ENCODE peak calls at places on chromosomes 13 and 19, in six cellular contexts. One of them, this sample, is unnamed. For H3K4me1, the result is how much of the 10 kb centered on the place peaks cover.

GRCh38 chr19:40604647-40605200 is 3.6 kb downstream of the LTBP4 start:
- DNase-seq in endodermal cell: peak
- DNase-seq in left ventricle myocardium inferior: no peak
- DNase-seq in IMR-90: no peak
- DNase-seq in cardiac muscle cell: no peak
- DNase-seq in psoas muscle: no peak
- DNase-seq in this sample: no peak

GRCh38 chr13:42218576-42218975 is 53.4 kb upstream of the AKAP11 start:
- DNase-seq in endodermal cell: no peak
- DNase-seq in cardiac muscle cell: no peak
- DNase-seq in psoas muscle: no peak
- DNase-seq in IMR-90: no peak
- DNase-seq in left ventricle myocardium inferior: no peak
- DNase-seq in this sample: no peak

GRCh38 chr13:74132152-74132767 is 1.9 kb downstream of the KLF12 start:
- DNase-seq in left ventricle myocardium inferior: no peak
- DNase-seq in cardiac muscle cell: peak
- DNase-seq in psoas muscle: no peak
- DNase-seq in endodermal cell: no peak
- DNase-seq in IMR-90: peak
- DNase-seq in this sample: no peak

GRCh38 chr19:6214881-6215541 is 64.8 kb downstream of the MLLT1 start:
- DNase-seq in psoas muscle: peak
- DNase-seq in cardiac muscle cell: no peak
- DNase-seq in endodermal cell: no peak
- DNase-seq in IMR-90: no peak
- DNase-seq in left ventricle myocardium inferior: no peak
- DNase-seq in this sample: peak

GRCh38 chr19:49704888-49705642 is 14.1 kb downstream of the CPT1C start:
- DNase-seq in IMR-90: no peak
- DNase-seq in cardiac muscle cell: no peak
- DNase-seq in left ventricle myocardium inferior: no peak
- DNase-seq in endodermal cell: no peak
- DNase-seq in psoas muscle: no peak
- DNase-seq in this sample: no peak

GRCh38 chr19:33171916-33172359 is 22.2 kb upstream of the LRP3 start:
- DNase-seq in left ventricle myocardium inferior: no peak
- DNase-seq in IMR-90: peak
- DNase-seq in psoas muscle: no peak
- DNase-seq in cardiac muscle cell: no peak
- DNase-seq in endodermal cell: peak
- DNase-seq in this sample: no peak

GRCh38 chr19:19652482-19653295 is 9.2 kb upstream of the GMIP start:
- DNase-seq in left ventricle myocardium inferior: no peak
- DNase-seq in cardiac muscle cell: peak
- DNase-seq in IMR-90: peak
- DNase-seq in psoas muscle: no peak
- DNase-seq in endodermal cell: no peak
- DNase-seq in this sample: peak

GRCh38 chr13:92463134-92463533 is 763.5 kb upstream of the GPC6 start:
- DNase-seq in left ventricle myocardium inferior: no peak
- DNase-seq in endodermal cell: no peak
- DNase-seq in IMR-90: no peak
- DNase-seq in cardiac muscle cell: no peak
- DNase-seq in psoas muscle: no peak
- DNase-seq in this sample: no peak

GRCh38 chr19:42461700-42462324 is 19.1 kb upstream of the CXCL17 start:
- DNase-seq in cardiac muscle cell: no peak
- DNase-seq in IMR-90: no peak
- DNase-seq in left ventricle myocardium inferior: no peak
- DNase-seq in psoas muscle: no peak
- DNase-seq in endodermal cell: no peak
- DNase-seq in this sample: no peak

GRCh38 chr13:114124921-114125320 is 7.5 kb downstream of the RASA3 start:
- DNase-seq in endodermal cell: no peak
- DNase-seq in psoas muscle: peak
- DNase-seq in cardiac muscle cell: peak
- DNase-seq in IMR-90: peak
- DNase-seq in left ventricle myocardium inferior: no peak
- DNase-seq in this sample: no peak
- H3K4me1 ChIP-seq in endodermal cell: under half
- H3K4me1 ChIP-seq in psoas muscle: half or more
- H3K4me1 ChIP-seq in cardiac muscle cell: under half
- H3K4me1 ChIP-seq in IMR-90: under half
- H3K4me1 ChIP-seq in left ventricle myocardium inferior: half or more
- H3K4me1 ChIP-seq in this sample: under half

DNA sequence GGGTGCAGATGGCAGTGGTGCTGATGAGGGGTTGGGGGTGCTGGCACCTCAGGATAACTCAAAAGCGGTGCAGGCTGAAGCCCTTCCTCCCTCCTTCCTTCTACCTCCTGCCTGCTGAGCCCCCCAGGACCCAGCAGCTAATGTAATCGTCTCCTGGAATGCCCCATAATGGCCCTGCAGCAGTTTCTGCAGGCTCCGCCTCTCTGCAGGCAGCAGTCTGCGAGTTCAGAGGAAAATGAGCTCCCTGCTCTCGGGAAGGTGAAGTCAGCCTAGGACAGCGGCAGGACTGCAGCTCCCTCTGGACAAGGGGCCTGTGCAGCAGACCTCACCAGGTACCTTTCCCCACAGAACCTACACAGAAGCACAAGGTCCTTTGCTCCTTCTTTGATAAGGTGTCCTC is 130.9 kb downstream of the ZDHHC20 start:
- DNase-seq in left ventricle myocardium inferior: no peak
- DNase-seq in endodermal cell: peak
- DNase-seq in IMR-90: no peak
- DNase-seq in cardiac muscle cell: no peak
- DNase-seq in psoas muscle: no peak
- DNase-seq in this sample: no peak
- H3K4me3 ChIP-seq in left ventricle myocardium inferior: no peak
- H3K4me3 ChIP-seq in endodermal cell: no peak
- H3K4me3 ChIP-seq in IMR-90: no peak
- H3K4me3 ChIP-seq in cardiac muscle cell: no peak
- H3K4me3 ChIP-seq in psoas muscle: no peak
- H3K4me3 ChIP-seq in this sample: no peak

GRCh38 chr19:1700733-1701663 is 48.6 kb upstream of the TCF3 start:
- DNase-seq in IMR-90: no peak
- DNase-seq in endodermal cell: no peak
- DNase-seq in left ventricle myocardium inferior: no peak
- DNase-seq in cardiac muscle cell: no peak
- DNase-seq in psoas muscle: no peak
- DNase-seq in this sample: no peak
- TF ChIP-seq CTCF in IMR-90: no peak
- TF ChIP-seq CTCF in endodermal cell: no peak
- TF ChIP-seq CTCF in left ventricle myocardium inferior: no peak
- TF ChIP-seq CTCF in cardiac muscle cell: no peak
- TF ChIP-seq CTCF in psoas muscle: no peak
- TF ChIP-seq CTCF in this sample: no peak

GRCh38 chr19:48629599-48630288 is 7.4 kb downstream of the DBP start:
- DNase-seq in cardiac muscle cell: peak
- DNase-seq in endodermal cell: peak
- DNase-seq in IMR-90: no peak
- DNase-seq in psoas muscle: peak
- DNase-seq in left ventricle myocardium inferior: peak
- DNase-seq in this sample: no peak
- H3K4me1 ChIP-seq in cardiac muscle cell: under half
- H3K4me1 ChIP-seq in endodermal cell: under half
- H3K4me1 ChIP-seq in IMR-90: under half
- H3K4me1 ChIP-seq in psoas muscle: under half
- H3K4me1 ChIP-seq in left ventricle myocardium inferior: half or more
- H3K4me1 ChIP-seq in this sample: under half

DNA sequence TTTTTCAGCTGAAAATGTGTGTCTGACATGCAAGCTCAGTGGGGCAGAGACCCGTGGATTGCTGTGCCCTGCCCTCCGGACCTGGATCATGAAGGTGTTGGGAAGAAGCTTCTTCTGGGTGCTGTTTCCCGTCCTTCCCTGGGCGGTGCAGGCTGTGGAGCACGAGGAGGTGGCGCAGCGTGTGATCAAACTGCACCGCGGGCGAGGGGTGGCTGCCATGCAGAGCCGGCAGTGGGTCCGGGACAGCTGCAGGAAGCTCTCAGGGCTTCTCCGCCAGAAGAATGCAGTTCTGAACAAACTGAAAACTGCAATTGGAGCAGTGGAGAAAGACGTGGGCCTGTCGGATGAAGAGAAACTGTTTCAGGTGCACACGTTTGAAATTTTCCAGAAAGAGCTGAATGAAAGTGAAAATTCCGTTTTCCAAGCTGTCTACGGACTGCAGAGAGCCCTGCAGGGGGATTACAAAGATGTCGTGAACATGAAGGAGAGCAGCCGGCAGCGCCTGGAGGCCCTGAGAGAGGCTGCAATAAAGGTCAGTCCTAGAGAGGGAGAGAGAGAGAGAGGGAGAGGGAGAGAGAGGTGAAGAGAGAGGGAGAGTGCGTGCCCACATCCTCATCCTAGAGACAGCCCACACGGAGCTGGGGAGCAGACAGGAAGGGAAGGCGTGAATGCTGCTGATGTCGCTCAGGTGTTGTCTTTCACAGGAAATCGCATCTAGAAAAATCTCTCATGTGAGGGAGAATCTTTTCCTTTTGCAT is 5.2 kb upstream of the DCUN1D2 start:
- DNase-seq in psoas muscle: no peak
- DNase-seq in left ventricle myocardium inferior: no peak
- DNase-seq in IMR-90: peak
- DNase-seq in cardiac muscle cell: peak
- DNase-seq in endodermal cell: peak
- DNase-seq in this sample: no peak
- H3K4me3 ChIP-seq in psoas muscle: peak
- H3K4me3 ChIP-seq in left ventricle myocardium inferior: peak
- H3K4me3 ChIP-seq in IMR-90: no peak
- H3K4me3 ChIP-seq in cardiac muscle cell: no peak
- H3K4me3 ChIP-seq in endodermal cell: peak
- H3K4me3 ChIP-seq in this sample: no peak

DNA sequence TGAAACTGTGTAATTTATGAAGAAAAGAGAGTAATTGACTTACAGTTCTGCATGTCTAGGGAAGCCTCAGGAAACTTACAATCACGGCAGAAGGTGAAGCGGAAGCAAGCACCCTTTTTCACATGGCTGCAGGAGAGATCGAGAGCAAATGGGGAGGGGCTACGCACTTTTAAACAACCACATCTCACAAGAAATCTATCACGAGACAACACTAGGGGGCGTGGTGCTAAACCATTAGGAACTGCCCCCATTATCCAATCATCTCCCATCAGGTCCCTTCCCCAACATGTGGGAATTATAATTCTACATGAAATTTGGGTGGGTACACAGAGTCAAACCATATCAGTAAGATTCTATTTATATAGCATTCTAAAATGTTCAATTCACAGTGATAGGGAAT is 114.8 kb upstream of the TRPC4 start:
- DNase-seq in endodermal cell: peak
- DNase-seq in left ventricle myocardium inferior: no peak
- DNase-seq in IMR-90: no peak
- DNase-seq in cardiac muscle cell: no peak
- DNase-seq in psoas muscle: no peak
- DNase-seq in this sample: no peak
- TF ChIP-seq CTCF in endodermal cell: peak
- TF ChIP-seq CTCF in left ventricle myocardium inferior: no peak
- TF ChIP-seq CTCF in IMR-90: no peak
- TF ChIP-seq CTCF in cardiac muscle cell: no peak
- TF ChIP-seq CTCF in psoas muscle: no peak
- TF ChIP-seq CTCF in this sample: no peak

DNA sequence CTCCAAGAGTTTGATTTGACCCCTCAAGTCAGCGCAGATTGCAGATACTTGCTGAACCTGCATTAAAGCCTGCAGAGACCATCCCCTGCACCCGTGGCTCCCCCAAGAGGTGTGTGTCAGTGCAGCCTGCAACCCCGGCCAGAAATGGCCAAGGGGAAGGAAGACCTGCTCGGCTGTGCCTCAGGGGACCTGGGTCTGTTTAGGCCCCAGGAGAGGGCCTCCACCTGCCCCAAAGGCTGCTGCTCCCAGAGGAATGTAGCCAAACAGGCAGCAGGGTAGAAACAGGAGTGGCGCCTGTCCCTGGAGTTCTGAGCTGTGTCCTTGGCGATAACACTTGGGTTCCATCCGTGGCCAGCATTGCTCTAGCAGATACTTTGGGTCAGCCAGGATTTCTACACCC is 8.0 kb downstream of the POP4 start:
- DNase-seq in psoas muscle: no peak
- DNase-seq in endodermal cell: no peak
- DNase-seq in IMR-90: no peak
- DNase-seq in cardiac muscle cell: no peak
- DNase-seq in left ventricle myocardium inferior: no peak
- DNase-seq in this sample: no peak
- H3K4me1 ChIP-seq in psoas muscle: under half
- H3K4me1 ChIP-seq in endodermal cell: under half
- H3K4me1 ChIP-seq in IMR-90: under half
- H3K4me1 ChIP-seq in cardiac muscle cell: under half
- H3K4me1 ChIP-seq in left ventricle myocardium inferior: under half
- H3K4me1 ChIP-seq in this sample: under half

GRCh38 chr19:47729799-47730520 is 15.4 kb upstream of the NOP53 start:
- DNase-seq in endodermal cell: peak
- DNase-seq in psoas muscle: peak
- DNase-seq in cardiac muscle cell: peak
- DNase-seq in left ventricle myocardium inferior: peak
- DNase-seq in IMR-90: no peak
- DNase-seq in this sample: peak

GRCh38 chr19:47730910-47731309 is 14.4 kb upstream of the NOP53 start:
- DNase-seq in IMR-90: no peak
- DNase-seq in left ventricle myocardium inferior: no peak
- DNase-seq in psoas muscle: no peak
- DNase-seq in cardiac muscle cell: no peak
- DNase-seq in endodermal cell: no peak
- DNase-seq in this sample: no peak

GRCh38 chr19:47730521-47730889 is 14.8 kb upstream of the NOP53 start:
- DNase-seq in cardiac muscle cell: no peak
- DNase-seq in psoas muscle: no peak
- DNase-seq in left ventricle myocardium inferior: no peak
- DNase-seq in endodermal cell: no peak
- DNase-seq in IMR-90: no peak
- DNase-seq in this sample: no peak

GRCh38 chr19:47726467-47726866 is 13.2 kb downstream of the EHD2 start:
- DNase-seq in IMR-90: peak
- DNase-seq in psoas muscle: no peak
- DNase-seq in endodermal cell: no peak
- DNase-seq in cardiac muscle cell: peak
- DNase-seq in left ventricle myocardium inferior: no peak
- DNase-seq in this sample: no peak

DNA sequence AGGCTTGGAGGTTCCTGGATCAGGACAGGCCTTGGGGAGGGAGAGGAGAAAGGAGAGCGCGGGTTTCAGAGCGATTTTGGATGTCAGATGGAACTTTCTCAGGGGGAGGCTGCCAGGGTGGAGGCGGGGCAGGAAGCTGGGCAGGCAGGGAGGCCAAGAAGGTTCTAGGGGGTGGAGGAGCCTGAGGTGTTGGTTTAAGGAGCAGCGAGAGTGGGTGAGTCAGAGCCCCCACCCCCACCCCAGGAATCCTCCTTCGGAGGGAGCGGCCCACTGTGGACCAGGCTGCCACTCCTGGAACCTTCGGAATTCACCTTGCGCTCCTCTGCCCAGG is 15.9 kb upstream of the NOP53 start:
- DNase-seq in psoas muscle: peak
- DNase-seq in endodermal cell: peak
- DNase-seq in cardiac muscle cell: peak
- DNase-seq in left ventricle myocardium inferior: peak
- DNase-seq in IMR-90: peak
- DNase-seq in this sample: peak
- H3K4me3 ChIP-seq in psoas muscle: peak
- H3K4me3 ChIP-seq in endodermal cell: peak
- H3K4me3 ChIP-seq in cardiac muscle cell: no peak
- H3K4me3 ChIP-seq in left ventricle myocardium inferior: peak
- H3K4me3 ChIP-seq in IMR-90: no peak
- H3K4me3 ChIP-seq in this sample: peak